ENCODE peak calls at places on chromosomes 7 and 10, in four cellular contexts. S is heart left ventricle; U is right atrium auricular region; P is activated T-cell treated with anti-CD3 and anti-CD28 coated beads, Interleukin-2, amount 50 U/mL, for 1 hour. G is an unnamed sample.
A peak's percentile ranks its signal among the peaks of the same experiment; 100 is the strongest.

GRCh38 chr7:2172311-2173183 is 60.2 kb downstream of the MAD1L1 start:
- DNase-seq in P (no peak), S (no peak), U (peak; percentile 50), G (no peak)

GRCh38 chr7:5421626-5422323 is 1.9 kb downstream of the TNRC18 start:
- DNase-seq in U (peak; percentile 74), P (peak; percentile 46), S (peak; percentile 66), G (no peak)

GRCh38 chr7:139360210-139360947 is 685 bp downstream of the LUC7L2 start:
- DNase-seq in P (peak; percentile 98), U (peak; percentile 98), S (peak; percentile 97), G (peak; percentile 98)

GRCh38 chr10:93993782-93994668 is at the start of gene PLCE1:
- DNase-seq in U (no peak), P (no peak), S (peak; percentile 66), G (no peak)

GRCh38 chr7:2330506-2330905 is 16.3 kb upstream of the SNX8 start:
- DNase-seq in P (no peak), S (no peak), U (no peak), G (no peak)

GRCh38 chr7:148480479-148481146 is 110.0 kb upstream of the C7orf33 start:
- DNase-seq in S (no peak), U (no peak), P (no peak), G (no peak)

GRCh38 chr10:3723706-3724225 is 61.2 kb downstream of the KLF6 start:
- DNase-seq in S (no peak), U (no peak), P (no peak), G (no peak)

GRCh38 chr7:379456-380225 is 89.7 kb downstream of the FOXL3 start:
- DNase-seq in S (peak; percentile 39), P (peak; percentile 29), U (no peak), G (no peak)

GRCh38 chr7:155229548-155230168 is 68.0 kb upstream of the INSIG1 start:
- DNase-seq in P (no peak), S (no peak), U (no peak), G (no peak)

GRCh38 chr10:119090968-119091367 is 10.4 kb upstream of the EIF3A start:
- DNase-seq in S (no peak), U (no peak), P (peak; percentile 35), G (no peak)

GRCh38 chr10:87503892-87504291 is 801 bp upstream of the MINPP1 start:
- DNase-seq in S (no peak), P (no peak), U (no peak), G (no peak)

GRCh38 chr10:80443531-80443974 is 10.6 kb upstream of the TSPAN14 start:
- DNase-seq in P (no peak), S (peak; percentile 39), U (no peak), G (no peak)

GRCh38 chr7:42014625-42015412 is 222.2 kb downstream of the GLI3 start:
- DNase-seq in P (no peak), U (no peak), S (no peak), G (no peak)

GRCh38 chr7:44872787-44873186 is 12.5 kb downstream of the PURB start:
- DNase-seq in S (no peak), U (no peak), P (no peak), G (no peak)

GRCh38 chr7:140079121-140079536 is 16.4 kb upstream of the PARP12 start:
- DNase-seq in U (no peak), P (no peak), S (no peak), G (no peak)